ENCODE peak calls at places on chromosomes 1 and 21, in nine cellular contexts. Q is lung, K is WTC11, H is BE2C, Y is AG09309, J is colonic mucosa, S is Calu3, U is epithelial cell of esophagus, E is stomach. A is an unnamed sample.

GRCh38 chr1:84855168-84855567 is 37.8 kb downstream of the LPAR3 start:
- DNase-seq in Q (no peak), K (no peak), H (no peak), Y (no peak), J (no peak), S (no peak), U (peak), E (no peak), A (peak)

GRCh38 chr1:94119796-94120590 is 955 bp downstream of the ABCA4 start:
- DNase-seq in Q (no peak), K (no peak), H (no peak), Y (no peak), J (no peak), S (no peak), U (no peak), E (no peak), A (no peak)

GRCh38 chr1:173509797-173510196 is 32.7 kb downstream of the PRDX6 start:
- DNase-seq in Q (no peak), K (no peak), H (no peak), Y (no peak), J (no peak), S (no peak), U (no peak), E (no peak), A (no peak)

GRCh38 chr1:181906631-181907030 is 154.9 kb downstream of the ZNF648 start:
- DNase-seq in Q (no peak), K (no peak), H (no peak), Y (no peak), J (no peak), S (no peak), U (no peak), E (no peak), A (no peak)

GRCh38 chr1:220313576-220313975 is 41.3 kb upstream of the RAB3GAP2 start:
- DNase-seq in Q (no peak), K (no peak), H (no peak), Y (no peak), J (no peak), S (no peak), U (no peak), E (no peak), A (no peak)

GRCh38 chr1:5965586-5966131 is 26.6 kb downstream of the NPHP4 start:
- DNase-seq in Q (no peak), K (no peak), H (no peak), Y (no peak), J (no peak), S (no peak), U (no peak), E (no peak), A (no peak)

GRCh38 chr1:154420961-154421924 is 16.1 kb downstream of the IL6R start:
- DNase-seq in Q (no peak), K (no peak), H (no peak), Y (no peak), J (no peak), S (no peak), U (no peak), E (no peak), A (no peak)

GRCh38 chr1:73593379-73593778 is 604.6 kb downstream of the LRRIQ3 start:
- DNase-seq in Q (peak), K (no peak), H (no peak), Y (no peak), J (peak), S (peak), U (peak), E (peak), A (peak)

GRCh38 chr1:184973308-184974085 is 811 bp downstream of the NIBAN1 start:
- DNase-seq in Q (peak), K (peak), H (peak), Y (no peak), J (peak), S (peak), U (peak), E (peak), A (peak)

GRCh38 chr21:44949161-44950015 is 9.6 kb downstream of the SLX9 start:
- DNase-seq in Q (peak), K (peak), H (peak), Y (no peak), J (peak), S (peak), U (peak), E (peak), A (peak)

GRCh38 chr1:86887479-86888162 is 26.3 kb downstream of the SELENOF start:
- DNase-seq in Q (no peak), K (no peak), H (no peak), Y (no peak), J (no peak), S (no peak), U (no peak), E (no peak), A (no peak)

GRCh38 chr1:29195875-29196274 is 14.2 kb upstream of the SRSF4 start:
- DNase-seq in Q (no peak), K (no peak), H (no peak), Y (no peak), J (no peak), S (no peak), U (no peak), E (peak), A (no peak)

GRCh38 chr1:42957880-42958487 is 684 bp downstream of the SLC2A1 start:
- DNase-seq in Q (no peak), K (peak), H (peak), Y (no peak), J (no peak), S (peak), U (no peak), E (peak), A (peak)

GRCh38 chr1:244273845-244274619 is 177.7 kb downstream of the ADSS2 start:
- DNase-seq in Q (peak), K (no peak), H (peak), Y (peak), J (peak), S (peak), U (peak), E (peak), A (peak)

GRCh38 chr1:3066250-3066711 is 2.7 kb upstream of the PRDM16 start:
- DNase-seq in Q (peak), K (peak), H (peak), Y (no peak), J (no peak), S (no peak), U (no peak), E (peak), A (peak)
- TF ChIP-seq CTCF in Q (peak), K (no peak), H (peak), Y (no peak), J (no peak), S (no peak), U (no peak), E (peak), A (peak)

GRCh38 chr1:202694354-202694753 is 15.9 kb downstream of the SYT2 start:
- DNase-seq in Q (no peak), K (no peak), H (no peak), Y (no peak), J (no peak), S (no peak), U (no peak), E (no peak), A (no peak)

GRCh38 chr1:202689493-202690342 is 20.5 kb downstream of the SYT2 start:
- DNase-seq in Q (no peak), K (no peak), H (no peak), Y (no peak), J (no peak), S (no peak), U (peak), E (no peak), A (no peak)

GRCh38 chr1:202689082-202689481 is 21.2 kb downstream of the SYT2 start:
- DNase-seq in Q (no peak), K (no peak), H (no peak), Y (no peak), J (no peak), S (no peak), U (no peak), E (no peak), A (no peak)

GRCh38 chr1:202691846-202692245 is 18.4 kb downstream of the SYT2 start:
- DNase-seq in Q (no peak), K (no peak), H (peak), Y (no peak), J (no peak), S (no peak), U (no peak), E (no peak), A (no peak)

DNA sequence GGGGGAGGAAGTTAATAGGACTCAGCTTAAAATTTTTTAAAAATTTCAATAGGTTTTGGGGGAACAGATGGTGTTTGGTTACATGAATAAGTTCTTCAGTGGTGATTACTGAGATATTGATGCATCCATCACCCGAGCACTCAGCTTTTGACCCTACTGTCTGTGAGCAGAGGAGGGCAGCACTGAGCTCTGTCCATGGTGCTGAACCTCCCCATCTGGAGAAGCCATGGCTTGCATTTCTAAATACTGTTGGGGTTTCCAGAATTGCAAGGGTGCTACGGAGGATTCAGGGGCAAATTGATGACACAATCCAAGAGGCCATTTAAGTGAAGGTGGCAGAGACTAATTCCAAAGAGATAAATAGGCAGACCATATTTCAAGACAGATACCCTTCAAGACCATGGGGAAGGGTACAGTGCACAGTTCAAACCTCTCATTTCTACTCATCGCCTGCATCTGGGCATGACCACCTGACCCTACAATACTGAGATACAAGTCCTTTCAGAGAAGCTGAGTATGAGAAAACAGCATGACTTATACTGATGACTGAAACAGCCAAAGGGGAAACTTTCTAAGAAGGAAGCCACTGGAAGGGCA is 17.2 kb downstream of the SYT2 start:
- DNase-seq in Q (peak), K (peak), H (peak), Y (no peak), J (peak), S (peak), U (peak), E (peak), A (peak)
- TF ChIP-seq CTCF in Q (peak), K (no peak), H (peak), Y (peak), J (peak), S (no peak), U (peak), E (peak), A (peak)

DNA sequence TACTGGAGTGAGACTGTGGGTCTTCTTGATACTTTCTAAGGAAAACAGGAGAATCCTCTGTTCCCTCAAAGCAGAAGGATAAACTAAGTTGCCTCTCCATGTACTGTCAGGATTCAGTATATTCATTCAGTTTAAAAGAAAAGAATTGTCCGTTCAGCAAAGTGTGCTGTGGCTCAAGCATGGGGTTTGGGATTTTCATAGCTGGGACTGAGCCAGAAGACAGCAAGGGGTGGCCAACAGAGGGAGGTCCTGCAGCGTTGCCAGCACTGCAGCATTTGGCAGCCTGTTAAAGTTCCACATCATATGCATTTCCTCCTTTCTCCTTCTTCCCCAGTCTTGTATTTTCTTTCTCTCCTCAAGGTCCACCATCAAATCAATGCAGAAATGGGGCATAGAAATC is 75.1 kb downstream of the DTL start:
- DNase-seq in Q (no peak), K (no peak), H (no peak), Y (no peak), J (no peak), S (no peak), U (no peak), E (peak), A (peak)
- TF ChIP-seq CTCF in Q (no peak), K (no peak), H (no peak), Y (peak), J (no peak), S (no peak), U (no peak), E (peak), A (peak)

GRCh38 chr21:37460196-37460595 is 93.6 kb downstream of the DYRK1A start:
- DNase-seq in Q (no peak), K (peak), H (no peak), Y (no peak), J (no peak), S (no peak), U (no peak), E (no peak), A (no peak)
- TF ChIP-seq CTCF in Q (no peak), K (no peak), H (peak), Y (no peak), J (no peak), S (no peak), U (peak), E (no peak), A (peak)

DNA sequence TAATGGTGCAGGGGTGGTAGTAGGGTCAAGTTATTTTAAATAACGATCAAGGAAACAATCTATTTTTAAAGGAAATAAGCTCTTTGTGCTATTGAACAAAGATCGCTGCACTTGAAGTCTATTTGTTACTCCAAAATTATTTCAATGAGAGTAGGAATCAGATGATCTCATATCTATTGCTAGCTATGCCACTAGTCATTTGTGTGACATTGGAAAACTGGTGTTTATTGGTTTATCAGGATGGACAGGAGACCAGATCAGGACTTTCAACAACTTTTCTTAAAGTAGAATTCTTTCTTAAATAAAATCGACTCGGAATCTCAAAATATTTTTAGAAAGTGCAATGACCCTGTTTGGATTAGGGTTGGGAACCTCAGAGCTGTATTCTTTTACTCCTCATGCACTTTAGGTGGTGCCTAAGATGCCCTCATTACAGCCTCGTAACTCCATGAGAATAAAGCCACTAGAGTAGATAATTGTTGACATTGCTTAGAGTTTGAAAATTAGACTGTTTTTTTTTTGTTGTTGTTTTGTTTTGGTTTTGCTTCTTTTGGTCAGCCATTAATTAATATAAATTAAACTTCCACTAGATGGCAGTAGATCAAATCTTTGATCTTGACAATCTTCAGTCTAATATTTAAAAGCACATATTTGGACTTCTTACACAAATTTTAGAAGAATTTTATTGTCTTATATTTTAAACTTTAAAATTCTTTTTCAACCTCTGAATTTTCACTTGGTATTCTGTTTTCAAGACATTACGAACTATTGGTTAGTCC is 352.4 kb downstream of the USP25 start:
- DNase-seq in Q (no peak), K (no peak), H (no peak), Y (no peak), J (no peak), S (no peak), U (peak), E (no peak), A (peak)
- TF ChIP-seq CTCF in Q (no peak), K (no peak), H (no peak), Y (peak), J (peak), S (no peak), U (peak), E (peak), A (no peak)

DNA sequence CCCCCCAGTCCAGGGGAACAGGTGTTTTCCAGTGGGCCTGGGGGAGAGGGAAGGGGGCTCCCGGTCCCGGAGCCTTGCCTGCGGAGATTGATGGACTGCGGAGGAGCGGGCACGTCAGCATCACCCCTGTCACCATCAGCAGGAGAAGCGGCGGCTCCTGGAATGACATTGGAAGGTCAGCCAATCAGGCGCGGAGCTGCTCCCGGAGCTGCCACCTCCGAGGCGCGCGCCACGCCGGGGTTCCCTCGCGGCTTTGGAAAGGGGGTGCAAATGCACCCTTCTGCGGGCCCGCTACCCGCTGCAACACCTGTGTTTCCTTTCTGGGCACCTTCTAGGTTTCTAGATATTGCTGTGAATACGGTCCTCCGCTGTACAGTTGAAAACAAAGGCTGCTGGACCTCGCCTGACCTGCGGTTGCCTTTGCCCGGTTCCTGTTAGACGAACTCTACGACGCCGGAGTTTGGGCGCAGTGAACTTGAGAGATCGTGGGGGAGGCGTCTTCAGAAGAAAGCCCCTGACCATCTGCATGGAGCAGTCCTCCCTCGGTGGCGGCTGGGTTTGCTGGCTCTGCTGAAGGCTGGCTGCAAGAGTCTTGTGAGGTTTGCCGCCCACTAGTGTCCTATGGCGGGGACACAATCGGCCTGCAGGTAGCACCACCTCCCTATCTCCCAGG is 5.3 kb downstream of the DSCAM start:
- DNase-seq in Q (peak), K (peak), H (peak), Y (no peak), J (no peak), S (no peak), U (peak), E (peak), A (no peak)
- TF ChIP-seq CTCF in Q (no peak), K (no peak), H (no peak), Y (peak), J (no peak), S (no peak), U (peak), E (peak), A (no peak)

DNA sequence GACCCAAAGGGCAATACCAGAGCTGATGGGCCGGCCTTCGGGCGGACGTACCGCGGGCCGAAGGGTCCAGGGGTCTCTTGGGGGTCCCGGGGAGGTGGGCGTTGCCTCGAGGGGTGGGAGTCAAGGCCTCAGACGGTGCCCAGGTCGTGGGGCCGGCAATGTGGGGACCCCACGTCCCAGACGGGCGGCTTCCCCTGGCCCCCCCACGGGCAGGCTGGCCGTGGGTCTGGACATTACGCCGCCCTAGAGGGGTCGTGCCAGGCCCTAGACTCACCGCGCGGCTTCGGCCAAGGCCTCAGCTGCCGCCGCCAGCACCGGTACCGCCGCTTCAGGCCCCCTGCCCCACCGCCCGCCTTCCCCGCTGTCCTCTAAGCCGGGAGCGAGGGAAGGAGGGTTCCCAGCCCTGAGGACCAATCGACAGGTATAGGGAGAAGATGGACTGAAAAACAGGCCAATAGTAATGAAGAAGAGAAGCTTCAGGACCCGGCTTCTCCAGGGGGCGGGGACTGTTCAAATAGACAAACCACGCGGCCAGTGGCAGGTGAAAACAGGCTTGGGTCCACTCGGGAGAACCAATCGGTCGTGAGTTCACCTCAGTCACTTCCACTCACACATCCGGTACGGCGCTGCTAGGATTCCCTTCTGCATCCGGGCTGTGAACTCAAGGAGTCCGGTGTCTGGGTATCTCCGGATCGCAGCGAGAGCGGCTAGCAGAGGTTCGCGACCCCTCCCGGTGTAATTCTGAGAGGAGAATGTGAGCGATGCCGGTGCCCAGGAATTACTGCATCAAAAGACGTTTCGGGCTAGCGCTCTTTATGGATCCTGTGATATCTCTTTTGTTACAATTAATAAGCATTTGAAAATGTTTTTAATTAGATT is at the start of gene MTOR:
- DNase-seq in Q (peak), K (peak), H (peak), Y (peak), J (peak), S (peak), U (peak), E (peak), A (peak)
- TF ChIP-seq CTCF in Q (no peak), K (no peak), H (no peak), Y (peak), J (no peak), S (no peak), U (peak), E (no peak), A (peak)